ENCODE peak calls at places on chromosomes 2 and 18, in six cellular contexts. S is right atrium auricular region, L is psoas muscle, X is fibroblast of lung, Y is spleen, K is cardiac muscle cell. B is an unnamed sample.

GRCh38 chr2:144572977-144573376 is 53.1 kb upstream of the ZEB2 start:
- DNase-seq in S (no peak), K (no peak), X (no peak), Y (no peak), L (no peak), B (no peak)

GRCh38 chr2:128474014-128474961 is 155.6 kb upstream of the HS6ST1 start:
- DNase-seq in K (no peak), Y (no peak), S (peak), X (no peak), L (no peak), B (no peak)

GRCh38 chr2:1546023-1546591 is 132.8 kb downstream of the TPO start:
- DNase-seq in S (no peak), X (peak), K (peak), Y (no peak), L (no peak), B (no peak)

GRCh38 chr2:122300758-122301157 is 545.3 kb downstream of the TSN start:
- DNase-seq in K (no peak), L (no peak), S (no peak), X (no peak), Y (no peak), B (no peak)

GRCh38 chr2:219765236-219765635 is 137.8 kb downstream of the SLC4A3 start:
- DNase-seq in X (no peak), S (no peak), L (no peak), K (peak), Y (no peak), B (no peak)

GRCh38 chr2:233367606-233368005 is 13.3 kb downstream of the DGKD start:
- DNase-seq in S (no peak), Y (no peak), K (no peak), L (no peak), X (no peak), B (no peak)

GRCh38 chr2:236617796-236618195 is 48.2 kb downstream of the ACKR3 start:
- DNase-seq in S (no peak), L (no peak), K (no peak), X (no peak), Y (no peak), B (no peak)

GRCh38 chr2:95271381-95271971 is 2.8 kb upstream of the PROM2 start:
- DNase-seq in Y (peak), K (no peak), X (no peak), S (peak), L (no peak), B (no peak)

GRCh38 chr18:45997689-45998088 is 30.6 kb upstream of the EPG5 start:
- DNase-seq in S (no peak), Y (no peak), X (no peak), L (no peak), K (no peak), B (no peak)

GRCh38 chr2:120303177-120303576 is 42.8 kb upstream of the INHBB start:
- DNase-seq in X (no peak), Y (no peak), S (no peak), K (no peak), L (no peak), B (no peak)

GRCh38 chr18:70289351-70290330 is 796 bp downstream of the SOCS6 start:
- DNase-seq in S (no peak), K (peak), Y (no peak), L (peak), X (peak), B (no peak)

GRCh38 chr18:79739440-79739778 is 58.3 kb upstream of the KCNG2 start:
- DNase-seq in S (no peak), X (no peak), L (no peak), K (no peak), Y (peak), B (no peak)

GRCh38 chr2:215529271-215529670 is 93.4 kb upstream of the FN1 start:
- DNase-seq in Y (no peak), X (peak), L (no peak), K (peak), S (no peak), B (no peak)

GRCh38 chr2:60840880-60841279 is 40.5 kb upstream of the REL start:
- DNase-seq in X (no peak), K (no peak), S (no peak), L (no peak), Y (peak), B (no peak)

GRCh38 chr2:170525566-170525900 is 189.6 kb upstream of the SP5 start:
- DNase-seq in K (peak), S (peak), Y (no peak), L (peak), X (peak), B (peak)

GRCh38 chr18:29436459-29436858 is 1259.5 kb upstream of the CDH2 start:
- DNase-seq in S (no peak), K (no peak), Y (no peak), L (no peak), X (no peak), B (no peak)

GRCh38 chr2:20593072-20594034 is 57.5 kb downstream of the HS1BP3 start:
- DNase-seq in K (peak), L (peak), S (no peak), Y (peak), X (peak), B (no peak)

GRCh38 chr18:55083461-55083860 is 124.2 kb upstream of the CCDC68 start:
- DNase-seq in S (no peak), Y (no peak), K (no peak), L (no peak), X (peak), B (no peak)

GRCh38 chr2:77487074-77487803 is 34.9 kb downstream of the LRRTM4 start:
- DNase-seq in Y (peak), K (no peak), L (no peak), S (no peak), X (no peak), B (no peak)

GRCh38 chr2:137237055-137237454 is 471.7 kb downstream of the THSD7B start:
- DNase-seq in K (peak), Y (no peak), X (peak), L (no peak), S (no peak), B (no peak)

GRCh38 chr2:47298739-47299138 is 104.2 kb upstream of the MSH2 start:
- DNase-seq in K (no peak), Y (no peak), X (no peak), S (no peak), L (no peak), B (no peak)

GRCh38 chr2:199463000-199463692 is 5.4 kb upstream of the SATB2 start:
- DNase-seq in Y (peak), K (peak), L (peak), S (no peak), X (peak), B (no peak)

GRCh38 chr2:216807861-216808272 is 52.0 kb downstream of the TNP1 start:
- DNase-seq in S (no peak), X (peak), K (peak), L (peak), Y (no peak), B (no peak)

GRCh38 chr18:22311301-22311700 is 106.4 kb downstream of the CTAGE1 start:
- DNase-seq in S (no peak), X (peak), L (no peak), K (peak), Y (no peak), B (no peak)

GRCh38 chr2:9382604-9383235 is 40.6 kb downstream of the ITGB1BP1 start:
- DNase-seq in L (no peak), S (no peak), Y (no peak), X (peak), K (no peak), B (no peak)

GRCh38 chr2:96760986-96761832 is 507 bp downstream of the CNNM4 start:
- DNase-seq in K (peak), L (no peak), Y (peak), X (peak), S (no peak), B (no peak)

GRCh38 chr2:96764253-96764637 is 3.5 kb downstream of the CNNM4 start:
- DNase-seq in K (no peak), X (no peak), L (no peak), Y (peak), S (no peak), B (no peak)

GRCh38 chr2:96760036-96760985 is at the start of gene CNNM4:
- DNase-seq in L (peak), X (peak), Y (peak), S (peak), K (peak), B (peak)

GRCh38 chr2:96762529-96763253 is 2.0 kb downstream of the CNNM4 start:
- DNase-seq in K (peak), S (no peak), Y (no peak), L (no peak), X (peak), B (no peak)

GRCh38 chr2:96763511-96764252 is 3.0 kb downstream of the CNNM4 start:
- DNase-seq in K (peak), X (no peak), Y (no peak), S (no peak), L (no peak), B (no peak)
- H3K27ac ChIP-seq in K (peak), X (no peak), Y (peak), S (peak), L (peak), B (peak)

GRCh38 chr2:66555076-66555475 is 120.2 kb downstream of the MEIS1 start:
- DNase-seq in Y (no peak), S (no peak), L (no peak), K (peak), X (peak), B (no peak)
- H3K4me3 ChIP-seq in Y (peak), S (peak), L (peak), K (no peak), X (no peak), B (peak)

GRCh38 chr2:172234716-172235661 is 132.3 kb upstream of the DLX2 start:
- DNase-seq in K (no peak), S (no peak), X (no peak), L (no peak), Y (no peak), B (no peak)
- TF ChIP-seq CTCF in K (no peak), S (no peak), X (no peak), L (no peak), Y (no peak), B (no peak)

DNA sequence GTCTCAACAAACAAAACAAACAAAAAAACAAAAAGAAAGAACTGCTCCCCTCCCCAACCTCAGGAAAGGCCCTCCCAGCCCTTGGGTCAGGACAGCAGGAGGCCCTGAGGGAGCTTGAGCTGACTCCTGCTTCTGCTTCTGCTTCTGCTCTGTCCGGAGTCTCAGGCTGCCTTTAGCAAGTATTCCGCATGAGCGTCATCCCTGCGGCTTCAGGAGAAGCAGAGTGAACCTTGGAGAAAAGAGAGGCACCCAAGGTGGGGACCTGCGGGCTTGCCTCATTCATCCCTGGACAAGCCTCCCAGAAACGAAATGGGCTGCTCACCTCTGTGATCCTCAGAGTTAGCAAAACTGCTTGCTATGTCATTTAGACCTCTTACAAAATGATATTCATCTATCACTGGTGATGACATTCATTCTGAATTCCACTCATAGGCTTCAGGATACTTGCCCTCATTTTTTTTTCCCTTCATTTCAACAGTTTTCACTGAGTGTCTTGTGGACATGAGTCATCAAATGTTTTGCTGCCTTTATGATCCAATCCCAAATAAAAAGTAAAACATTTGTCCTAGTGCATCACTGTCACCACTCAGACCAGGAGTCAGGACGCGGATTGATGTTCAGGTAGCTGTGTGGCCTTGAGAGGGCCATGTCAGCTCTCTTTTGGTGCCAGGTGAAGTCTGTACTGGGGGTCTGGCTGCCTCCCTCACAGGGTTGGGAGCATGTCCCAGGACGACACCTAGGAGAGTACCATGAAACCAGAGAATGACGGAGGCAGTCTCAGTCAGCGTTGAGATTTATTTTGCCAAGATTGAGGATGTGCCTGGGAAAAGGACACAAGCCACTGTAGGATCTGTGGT is 51.7 kb downstream of the IMPA2 start:
- DNase-seq in L (no peak), K (peak), X (peak), S (peak), Y (no peak), B (no peak)
- H3K27ac ChIP-seq in L (peak), K (no peak), X (no peak), S (no peak), Y (no peak), B (no peak)

DNA sequence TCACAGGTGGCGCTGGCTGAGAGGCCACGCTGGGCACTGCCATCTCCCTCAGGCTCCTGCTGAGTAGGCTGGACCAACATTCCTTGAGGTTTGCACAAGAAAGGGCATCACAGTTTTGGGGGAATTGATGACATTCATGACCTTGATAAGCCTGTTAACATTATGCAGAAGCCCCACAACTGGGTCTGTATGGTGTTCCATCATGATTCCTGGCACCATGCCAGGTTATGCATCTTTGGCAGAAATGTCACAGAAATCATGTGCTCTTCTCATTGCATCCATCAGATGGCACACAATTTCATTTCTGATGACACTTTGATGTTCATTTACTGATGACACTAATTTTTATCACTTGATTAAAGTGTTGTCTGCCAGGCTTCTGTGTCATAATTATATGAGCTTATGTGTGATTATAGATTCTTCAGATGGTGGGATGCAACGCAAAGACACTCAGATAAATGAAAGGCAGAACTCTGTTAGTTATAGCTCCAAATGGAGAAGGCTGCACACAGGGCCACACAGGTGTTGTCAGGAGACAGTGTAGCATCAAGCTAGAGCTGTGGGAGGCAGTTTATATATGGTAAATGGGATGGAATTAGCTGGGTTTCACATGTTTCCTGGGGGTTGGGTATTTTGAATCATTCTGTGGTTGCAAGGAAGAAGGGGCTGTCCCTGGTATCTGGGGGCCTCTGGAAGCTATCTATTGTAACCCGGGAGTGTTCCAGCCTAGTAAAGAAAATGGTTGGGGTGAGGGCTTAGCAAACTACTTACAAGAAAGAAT is 191.3 kb downstream of the SLC39A10 start:
- DNase-seq in K (no peak), Y (peak), X (no peak), L (no peak), S (no peak), B (no peak)
- H3K4me3 ChIP-seq in K (no peak), Y (no peak), X (no peak), L (no peak), S (no peak), B (no peak)

GRCh38 chr18:41096504-41096903 is 858.5 kb upstream of the PIK3C3 start:
- DNase-seq in L (no peak), K (peak), X (peak), Y (no peak), S (no peak), B (no peak)
- TF ChIP-seq CTCF in L (no peak), K (peak), X (no peak), Y (no peak), S (no peak), B (no peak)

GRCh38 chr18:9838144-9838877 is 47.5 kb upstream of the TXNDC2 start:
- DNase-seq in K (peak), L (no peak), X (peak), Y (no peak), S (no peak), B (no peak)
- H3K27ac ChIP-seq in K (no peak), L (peak), X (no peak), Y (no peak), S (peak), B (peak)

DNA sequence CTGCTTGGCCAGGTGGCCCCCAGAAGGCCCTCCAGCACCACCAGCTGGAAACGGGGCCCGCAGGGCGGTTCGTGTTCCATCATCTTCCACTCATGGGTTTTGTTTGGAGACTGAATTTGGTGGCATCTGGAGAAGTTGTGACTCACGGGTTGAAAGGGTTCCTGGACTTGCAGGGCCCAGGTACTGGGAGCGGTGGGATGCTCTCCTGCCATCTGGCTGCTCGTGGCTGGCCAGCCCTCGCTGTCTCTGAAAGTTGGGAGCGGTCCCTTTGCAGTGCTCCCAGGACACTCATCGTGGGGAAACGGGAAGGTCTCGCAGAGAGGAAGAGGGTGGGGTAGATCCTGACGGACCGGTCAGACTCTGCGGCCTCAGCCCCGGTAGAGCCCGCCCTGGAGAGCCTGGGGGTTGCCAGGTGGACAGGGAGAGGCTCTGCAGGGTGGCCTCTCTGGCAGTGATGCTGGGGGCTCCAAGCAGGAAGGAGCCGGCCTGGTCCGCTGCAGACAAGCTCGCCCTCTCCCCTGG is 47.5 kb downstream of the TWIST2 start:
- DNase-seq in L (no peak), Y (peak), S (no peak), X (peak), K (no peak), B (no peak)
- H3K4me3 ChIP-seq in L (no peak), Y (no peak), S (no peak), X (no peak), K (no peak), B (peak)

GRCh38 chr2:112480540-112481049 is 1.4 kb upstream of the TTL start:
- DNase-seq in K (no peak), X (no peak), Y (no peak), S (no peak), L (no peak), B (no peak)
- TF ChIP-seq CTCF in K (no peak), X (no peak), Y (no peak), S (no peak), L (no peak), B (no peak)

B was measured in thoracic aorta.